ENCODE peak calls at places on chromosomes 11 and 22, in nine cellular contexts. X is colonic mucosa; V is AG09309; T is GM12878; J is activated CD8-positive, alpha-beta T cell treated with anti-CD3 and anti-CD28 coated beads, Interleukin-2, amount 10 ng/mL, durations not matched to agents 7 days and 5 days; L is hypothalamus; D is NCI-H1105 treated with DMSO at 0.1 percent for 48 hours; U is Right ventricle myocardium superior; E is amygdala. S is an unnamed sample.

GRCh38 chr22:42439821-42440674 is 7.8 kb upstream of the NFAM1 start:
- DNase-seq in X (peak), V (no peak), T (no peak), J (no peak), L (peak), D (no peak), U (peak), E (no peak), S (no peak)

GRCh38 chr11:10350341-10350740 is 45.5 kb downstream of the ADM start:
- DNase-seq in X (no peak), V (no peak), T (no peak), J (no peak), L (no peak), D (no peak), U (no peak), E (no peak), S (no peak)

GRCh38 chr11:63719987-63720386 is 38.7 kb downstream of the RTN3 start:
- DNase-seq in X (no peak), V (no peak), T (no peak), J (no peak), L (no peak), D (no peak), U (no peak), E (no peak), S (no peak)

GRCh38 chr11:57457643-57458023 is 2.7 kb upstream of the RTN4RL2 start:
- DNase-seq in X (no peak), V (no peak), T (no peak), J (no peak), L (no peak), D (no peak), U (no peak), E (no peak), S (no peak)

GRCh38 chr11:102453921-102454320 is 1.4 kb upstream of the TMEM123 start:
- DNase-seq in X (no peak), V (no peak), T (no peak), J (no peak), L (no peak), D (no peak), U (no peak), E (no peak), S (no peak)

GRCh38 chr22:36328635-36329216 is 59.0 kb downstream of the MYH9 start:
- DNase-seq in X (no peak), V (peak), T (peak), J (peak), L (no peak), D (no peak), U (no peak), E (no peak), S (no peak)

GRCh38 chr11:117717485-117718314 is 79.3 kb downstream of the DSCAML1 start:
- DNase-seq in X (peak), V (no peak), T (no peak), J (no peak), L (peak), D (peak), U (peak), E (peak), S (no peak)

GRCh38 chr22:41857160-41857859 is 24.4 kb downstream of the SREBF2 start:
- DNase-seq in X (peak), V (no peak), T (peak), J (peak), L (no peak), D (no peak), U (no peak), E (no peak), S (no peak)

GRCh38 chr22:29936186-29936585 is 53.2 kb downstream of the MTMR3 start:
- DNase-seq in X (no peak), V (no peak), T (no peak), J (no peak), L (no peak), D (no peak), U (no peak), E (no peak), S (no peak)

GRCh38 chr11:62266558-62266957 is 3.4 kb upstream of the SCGB2A2 start:
- DNase-seq in X (no peak), V (no peak), T (no peak), J (no peak), L (no peak), D (no peak), U (no peak), E (no peak), S (no peak)

GRCh38 chr22:24418786-24419479 is 8.5 kb upstream of the ADORA2A start:
- DNase-seq in X (no peak), V (no peak), T (no peak), J (no peak), L (no peak), D (no peak), U (peak), E (no peak), S (no peak)

GRCh38 chr11:131064373-131064991 is 148.2 kb upstream of the SNX19 start:
- DNase-seq in X (peak), V (peak), T (peak), J (peak), L (peak), D (peak), U (peak), E (peak), S (peak)

GRCh38 chr11:33802414-33802950 is 28.2 kb upstream of the FBXO3 start:
- DNase-seq in X (peak), V (peak), T (no peak), J (no peak), L (peak), D (peak), U (peak), E (peak), S (peak)

GRCh38 chr11:70090989-70091388 is 12.9 kb downstream of the ANO1 start:
- DNase-seq in X (no peak), V (peak), T (no peak), J (no peak), L (no peak), D (peak), U (peak), E (peak), S (no peak)